ENCODE peak calls at places on chromosome 20, in nine cellular contexts. O is AG09319, L is germinal center, V is CD14-positive monocyte, G is adipocyte, D is epithelial cell of esophagus, B is tibial artery, N is coronary artery, M is psoas muscle. E is an unnamed sample.

GRCh38 chr20:41380551-41381262 is 14.1 kb upstream of the EMILIN3 start:
- DNase-seq in D (peak), G (no peak), L (no peak), M (no peak), N (no peak), B (no peak), O (no peak), V (no peak), E (no peak)

GRCh38 chr20:1870792-1871550 is 24.2 kb upstream of the SIRPA start:
- DNase-seq in B (no peak), L (peak), G (no peak), D (no peak), V (peak), M (no peak), N (no peak), O (no peak), E (no peak)

GRCh38 chr20:37007898-37008649 is 56.6 kb upstream of the SAMHD1 start:
- DNase-seq in N (no peak), V (no peak), B (no peak), G (peak), D (peak), O (no peak), L (peak), M (no peak), E (no peak)

GRCh38 chr20:6473197-6473596 is 294.3 kb upstream of the BMP2 start:
- DNase-seq in N (no peak), V (no peak), M (no peak), O (peak), L (no peak), G (peak), B (no peak), D (peak), E (no peak)

GRCh38 chr20:31704225-31705119 is 18.2 kb downstream of the BCL2L1 start:
- DNase-seq in G (peak), B (no peak), V (no peak), D (peak), L (no peak), M (no peak), O (no peak), N (no peak), E (no peak)

GRCh38 chr20:51767018-51767866 is 948 bp downstream of the ATP9A start:
- DNase-seq in B (peak), M (peak), D (peak), N (no peak), V (no peak), O (no peak), L (peak), G (peak), E (peak)

GRCh38 chr20:2691127-2691526 is 1.5 kb upstream of the EBF4 start:
- DNase-seq in M (no peak), L (no peak), N (no peak), O (no peak), D (no peak), V (no peak), B (peak), G (no peak), E (no peak)

GRCh38 chr20:22795455-22795854 is 211.1 kb upstream of the FOXA2 start:
- DNase-seq in V (no peak), G (no peak), L (no peak), B (no peak), O (no peak), M (no peak), N (no peak), D (no peak), E (no peak)

GRCh38 chr20:62376112-62377063 is 9.3 kb upstream of the LAMA5 start:
- DNase-seq in G (peak), L (no peak), M (no peak), O (no peak), N (no peak), V (no peak), D (peak), B (peak), E (peak)

GRCh38 chr20:31841928-31842327 is 3.5 kb downstream of the FOXS1 start:
- DNase-seq in M (no peak), G (peak), V (no peak), D (peak), L (no peak), O (no peak), B (peak), N (peak), E (peak)

GRCh38 chr20:57322476-57322875 is 7.1 kb upstream of the SPO11 start:
- DNase-seq in B (no peak), V (no peak), N (no peak), L (no peak), O (no peak), M (no peak), D (peak), G (no peak), E (no peak)

GRCh38 chr20:58549681-58550542 is 34.7 kb upstream of the APCDD1L start:
- DNase-seq in D (no peak), O (no peak), B (no peak), G (no peak), N (peak), V (no peak), L (no peak), M (no peak), E (no peak)

GRCh38 chr20:58537831-58538230 is 22.6 kb upstream of the APCDD1L start:
- DNase-seq in M (no peak), O (no peak), V (no peak), N (no peak), G (no peak), B (no peak), L (no peak), D (no peak), E (no peak)

GRCh38 chr20:4112490-4113420 is 97.4 kb upstream of the RNF24 start:
- DNase-seq in O (no peak), M (peak), V (no peak), L (no peak), N (no peak), G (no peak), D (peak), B (no peak), E (peak)

GRCh38 chr20:49484180-49485140 is 2.0 kb upstream of the KCNB1 start:
- DNase-seq in B (peak), G (peak), V (no peak), O (peak), N (peak), D (peak), L (peak), M (peak), E (peak)

GRCh38 chr20:48718914-48719578 is 108.8 kb downstream of the PREX1 start:
- DNase-seq in O (no peak), N (no peak), V (no peak), L (no peak), G (no peak), M (no peak), D (no peak), B (peak), E (peak)